ENCODE peak calls at places on chromosomes 4 and X, in five cellular contexts. U is hepatocyte, Y is cardiac muscle cell, G is ovary, L is epithelial cell of esophagus. D is an unnamed sample.

GRCh38 chr4:139900964-139901376 is 235.4 kb downstream of the MGST2 start:
- DNase-seq in G (no peak), U (no peak), Y (no peak), L (peak; percentile 89), D (no peak)

GRCh38 chrX:50971390-50971789 is 60.9 kb downstream of the BMP15 start:
- DNase-seq in G (no peak), U (no peak), L (peak; percentile 74), Y (no peak), D (no peak)

GRCh38 chrX:2652106-2652505 is 39.0 kb upstream of the CD99 start:
- DNase-seq in G (no peak), U (no peak), Y (no peak), L (no peak), D (no peak)

GRCh38 chr4:1278336-1278670 is 11.4 kb upstream of the MAEA start:
- DNase-seq in G (no peak), L (peak; percentile 58), U (no peak), Y (no peak), D (no peak)

GRCh38 chrX:134373736-134374135 is 86.2 kb upstream of the HPRT1 start:
- DNase-seq in U (no peak), Y (peak; percentile 12), G (no peak), L (no peak), D (no peak)

GRCh38 chr4:10611673-10612072 is 72.9 kb downstream of the CLNK start:
- DNase-seq in Y (no peak), L (peak; percentile 79), G (no peak), U (peak; percentile 64), D (no peak)

GRCh38 chr4:170776983-170777382 is 687.2 kb upstream of the AADAT start:
- DNase-seq in L (no peak), U (no peak), Y (no peak), G (no peak), D (no peak)

GRCh38 chrX:104659037-104659744 is 93.2 kb downstream of the IL1RAPL2 start:
- DNase-seq in G (no peak), U (no peak), L (peak; percentile 49), Y (peak; percentile 39), D (no peak)

GRCh38 chrX:142201113-142201512 is 4.0 kb downstream of the MAGEC2 start:
- DNase-seq in U (no peak), Y (no peak), L (peak; percentile 1), G (no peak), D (no peak)

GRCh38 chr4:52266537-52267137 is 215.5 kb downstream of the SPATA18 start:
- DNase-seq in U (no peak), G (peak; percentile 71), L (no peak), Y (no peak), D (no peak)

GRCh38 chrX:69128573-69128972 is 36.7 kb downstream of the PJA1 start:
- DNase-seq in L (no peak), U (no peak), G (peak; percentile 53), Y (peak; percentile 46), D (no peak)

GRCh38 chr4:149754526-149754925 is 61.1 kb downstream of the IQCM start:
- DNase-seq in U (no peak), L (peak; percentile 59), Y (no peak), G (no peak), D (no peak)

GRCh38 chr4:102564399-102564921 is 63.3 kb downstream of the NFKB1 start:
- DNase-seq in G (no peak), Y (no peak), L (peak; percentile 80), U (no peak), D (no peak)

GRCh38 chr4:85953651-85954018 is 406.2 kb downstream of the MAPK10 start:
- DNase-seq in U (peak; percentile 32), G (no peak), Y (no peak), L (peak; percentile 83), D (no peak)

GRCh38 chr4:4249876-4250275 is 1.9 kb upstream of the TMEM128 start:
- DNase-seq in U (no peak), L (no peak), Y (no peak), G (no peak), D (no peak)

GRCh38 chr4:121943941-121944340 is 7.9 kb downstream of the TRPC3 start:
- DNase-seq in G (no peak), U (no peak), Y (no peak), L (no peak), D (no peak)

GRCh38 chr4:185830263-185830994 is 18.4 kb upstream of the SORBS2 start:
- DNase-seq in L (no peak), Y (no peak), G (no peak), U (no peak), D (no peak)

GRCh38 chr4:127622621-127622922 is 10.2 kb upstream of the INTU start:
- DNase-seq in U (no peak), Y (no peak), L (no peak), G (no peak), D (no peak)

GRCh38 chr4:53653484-53654053 is 62.3 kb upstream of the LNX1 start:
- DNase-seq in L (peak; percentile 12), U (peak; percentile 52), Y (no peak), G (peak; percentile 40), D (no peak)

GRCh38 chr4:125317526-125317880 is 2.7 kb downstream of the FAT4 start:
- DNase-seq in Y (peak; percentile 49), G (peak; percentile 31), L (peak; percentile 65), U (peak; percentile 71), D (peak; percentile 69)

GRCh38 chr4:138410266-138410665 is 168.1 kb upstream of the SLC7A11 start:
- DNase-seq in L (no peak), U (no peak), G (no peak), Y (peak; percentile 29), D (no peak)

GRCh38 chr4:30919458-30919857 is 199.3 kb downstream of the PCDH7 start:
- DNase-seq in L (no peak), G (no peak), Y (no peak), U (no peak), D (no peak)

GRCh38 chrX:137051978-137052640 is 18.3 kb upstream of the GPR101 start:
- DNase-seq in G (peak; percentile 72), U (peak; percentile 70), L (peak; percentile 19), Y (peak; percentile 75), D (peak; percentile 72)

GRCh38 chr4:38994135-38994534 is 38.1 kb downstream of the TMEM156 start:
- DNase-seq in G (no peak), Y (no peak), L (no peak), U (no peak), D (no peak)

GRCh38 chr4:38990241-38990640 is 42.0 kb downstream of the TMEM156 start:
- DNase-seq in Y (no peak), L (no peak), G (no peak), U (no peak), D (no peak)

GRCh38 chr4:38989487-38989886 is 42.7 kb downstream of the TMEM156 start:
- DNase-seq in L (peak; percentile 69), Y (no peak), G (no peak), U (no peak), D (no peak)

DNA sequence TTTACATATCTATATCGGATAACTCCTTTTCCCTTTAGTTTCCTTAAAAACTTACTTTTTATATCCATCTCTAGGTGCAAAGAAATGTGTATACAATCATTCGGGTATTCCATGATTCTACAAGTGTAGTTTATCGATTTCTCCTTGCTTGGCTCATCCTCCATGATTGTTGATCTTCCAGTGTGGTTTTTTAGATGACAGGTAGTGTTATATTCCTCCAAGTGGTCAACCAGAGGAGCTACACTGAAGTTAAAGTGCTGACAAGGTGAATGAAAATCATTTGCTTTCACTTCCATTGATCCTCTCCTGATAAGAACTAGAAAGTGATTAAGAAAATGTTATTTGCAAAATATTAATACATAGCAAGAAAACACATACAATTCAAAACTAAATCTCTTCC is 38.5 kb downstream of the TMEM156 start:
- DNase-seq in Y (no peak), U (no peak), G (no peak), L (no peak), D (no peak)
- TF ChIP-seq CTCF in Y (peak; percentile 6), U (no peak), G (no peak), L (no peak), D (no peak)

DNA sequence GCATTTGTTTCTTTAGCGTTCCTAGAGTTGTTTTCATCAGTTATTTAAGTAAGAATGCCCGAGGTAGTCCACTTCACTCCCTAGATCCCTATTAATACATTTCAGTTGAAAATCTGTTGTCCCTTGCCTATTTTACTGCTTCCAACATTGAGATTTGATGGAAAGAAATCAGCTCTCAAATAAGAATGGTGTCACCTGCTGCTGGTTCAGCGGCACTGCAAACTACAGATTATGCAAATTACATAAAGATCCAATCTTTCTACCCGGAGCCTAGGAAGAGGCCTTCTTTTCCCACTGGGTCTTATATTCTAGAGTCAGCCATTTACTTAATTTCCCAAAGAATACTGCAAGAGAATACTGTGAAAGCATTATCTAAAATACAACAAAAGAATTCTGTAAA is 597.6 kb upstream of the MAGEB2 start:
- DNase-seq in U (no peak), L (no peak), G (no peak), Y (no peak), D (no peak)
- TF ChIP-seq CTCF in U (peak; percentile 20), L (peak; percentile 18), G (no peak), Y (peak; percentile 17), D (no peak)

GRCh38 chr4:41963105-41963504 is 18.5 kb upstream of the DCAF4L1 start:
- DNase-seq in L (peak; percentile 32), Y (peak; percentile 23), G (no peak), U (peak; percentile 24), D (no peak)
- TF ChIP-seq CTCF in L (peak; percentile 23), Y (peak; percentile 47), G (no peak), U (peak; percentile 42), D (peak; percentile 14)

GRCh38 chrX:19886375-19886774 is 1.0 kb downstream of the SH3KBP1 start:
- DNase-seq in Y (no peak), G (no peak), L (no peak), U (no peak), D (no peak)

GRCh38 chrX:19886888-19887531 is 390 bp downstream of the SH3KBP1 start:
- DNase-seq in Y (peak; percentile 42), L (no peak), U (no peak), G (peak; percentile 63), D (no peak)

GRCh38 chrX:19885732-19886131 is 1.7 kb downstream of the SH3KBP1 start:
- DNase-seq in Y (no peak), G (no peak), U (no peak), L (no peak), D (no peak)

GRCh38 chrX:19889582-19890342 is 2.4 kb upstream of the SH3KBP1 start:
- DNase-seq in G (peak; percentile 37), L (peak; percentile 82), Y (peak; percentile 47), U (peak; percentile 69), D (no peak)

DNA sequence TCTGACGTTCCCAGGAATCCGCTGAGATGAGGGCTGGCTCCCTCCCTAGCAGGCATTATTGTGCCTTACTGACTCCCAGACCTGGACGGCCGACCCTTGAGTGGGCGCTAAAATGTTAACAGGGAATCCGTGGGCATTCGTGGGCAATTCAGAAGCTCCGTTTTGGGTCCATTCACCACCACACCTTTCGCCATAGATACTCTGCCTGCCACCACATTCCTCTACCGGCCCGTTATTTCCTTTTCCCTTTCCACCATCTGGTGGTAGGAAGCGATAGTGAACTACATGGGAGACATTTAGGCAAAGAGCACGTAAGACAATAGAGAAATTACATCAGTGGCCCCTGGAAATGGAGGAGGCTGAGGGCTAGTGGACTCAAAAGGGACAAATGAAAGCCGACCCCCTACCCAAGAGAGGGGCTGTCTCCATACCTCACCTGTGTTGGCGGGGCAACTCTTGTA is 1.0 kb upstream of the SH3KBP1 start:
- DNase-seq in U (peak; percentile 66), L (peak; percentile 77), G (no peak), Y (peak; percentile 53), D (no peak)
- TF ChIP-seq CTCF in U (peak; percentile 51), L (peak; percentile 64), G (no peak), Y (peak; percentile 55), D (peak; percentile 43)

D was measured in ascending aorta.